ENCODE peak calls at places on chromosomes 7 and 10, in four cellular contexts. One of them, this sample, is unnamed.
A peak's percentile ranks its signal among the peaks of the same experiment; 100 is the strongest.

GRCh38 chr7:157593541-157593940 is 256.7 kb downstream of the DNAJB6 start:
- DNase-seq in HCT116: no peak
- DNase-seq in HepG2: no peak
- DNase-seq in K562: no peak
- DNase-seq in this sample: no peak

GRCh38 chr7:149856-150636 is 42.3 kb upstream of the FAM20C start:
- DNase-seq in HCT116: no peak
- DNase-seq in HepG2: no peak
- DNase-seq in K562: no peak
- DNase-seq in this sample: no peak

GRCh38 chr7:155739538-155740140 is 72.6 kb downstream of the SHH start:
- DNase-seq in HCT116: no peak
- DNase-seq in HepG2: no peak
- DNase-seq in K562: no peak
- DNase-seq in this sample: no peak

GRCh38 chr7:73770002-73770859 is at the start of gene CLDN3:
- DNase-seq in HCT116: peak; percentile 73
- DNase-seq in HepG2: no peak
- DNase-seq in K562: no peak
- DNase-seq in this sample: no peak

GRCh38 chr7:153190452-153190851 is 430.9 kb downstream of the ACTR3B start:
- DNase-seq in HCT116: peak; percentile 23
- DNase-seq in HepG2: no peak
- DNase-seq in K562: peak; percentile 77
- DNase-seq in this sample: no peak

GRCh38 chr10:116139886-116140285 is 133.1 kb downstream of the GFRA1 start:
- DNase-seq in HCT116: no peak
- DNase-seq in HepG2: no peak
- DNase-seq in K562: no peak
- DNase-seq in this sample: no peak

GRCh38 chr10:97567891-97568290 is 4.7 kb upstream of the ANKRD2 start:
- DNase-seq in HCT116: no peak
- DNase-seq in HepG2: no peak
- DNase-seq in K562: no peak
- DNase-seq in this sample: no peak

GRCh38 chr10:102720337-102720736 is 5.9 kb downstream of the SFXN2 start:
- DNase-seq in HCT116: no peak
- DNase-seq in HepG2: no peak
- DNase-seq in K562: no peak
- DNase-seq in this sample: no peak

GRCh38 chr10:80503584-80504157 is 34.0 kb upstream of the SH2D4B start:
- DNase-seq in HCT116: no peak
- DNase-seq in HepG2: no peak
- DNase-seq in K562: no peak
- DNase-seq in this sample: no peak

GRCh38 chr10:43114031-43114742 is 24.1 kb upstream of the CSGALNACT2 start:
- DNase-seq in HCT116: no peak
- DNase-seq in HepG2: no peak
- DNase-seq in K562: no peak
- DNase-seq in this sample: no peak

GRCh38 chr7:72781161-72781560 is 46.8 kb downstream of the TYW1B start:
- DNase-seq in HCT116: no peak
- DNase-seq in HepG2: no peak
- DNase-seq in K562: no peak
- DNase-seq in this sample: no peak

GRCh38 chr7:81960026-81960425 is 190.2 kb upstream of the HGF start:
- DNase-seq in HCT116: no peak
- DNase-seq in HepG2: no peak
- DNase-seq in K562: no peak
- DNase-seq in this sample: no peak

GRCh38 chr7:81957517-81957916 is 187.7 kb upstream of the HGF start:
- DNase-seq in HCT116: no peak
- DNase-seq in HepG2: no peak
- DNase-seq in K562: no peak
- DNase-seq in this sample: no peak

DNA sequence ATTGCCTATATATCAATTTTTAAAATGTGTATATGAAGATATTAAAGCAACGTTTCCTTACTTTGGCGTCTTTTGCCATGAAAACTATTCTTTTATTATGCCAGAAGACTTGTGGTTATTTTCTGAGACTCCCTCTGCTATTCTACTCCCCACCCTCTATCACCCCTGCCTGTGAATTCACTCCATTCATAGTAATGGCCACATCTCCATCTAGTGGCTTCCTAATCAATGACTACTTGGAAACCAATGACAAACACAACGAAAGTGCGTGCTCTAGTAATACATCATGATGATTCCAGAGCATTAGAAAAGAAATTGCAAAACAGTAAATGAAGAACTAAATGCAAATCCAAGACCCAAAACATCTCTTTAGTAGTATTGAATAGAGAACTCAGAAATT is 186.7 kb upstream of the HGF start:
- DNase-seq in HCT116: peak; percentile 47
- DNase-seq in HepG2: peak; percentile 39
- DNase-seq in K562: no peak
- DNase-seq in this sample: peak; percentile 18
- TF ChIP-seq TCF7L2 in HCT116: no peak
- TF ChIP-seq TCF7L2 in HepG2: no peak
- TF ChIP-seq TCF7L2 in K562: no peak
- TF ChIP-seq TCF7L2 in this sample: no peak

DNA sequence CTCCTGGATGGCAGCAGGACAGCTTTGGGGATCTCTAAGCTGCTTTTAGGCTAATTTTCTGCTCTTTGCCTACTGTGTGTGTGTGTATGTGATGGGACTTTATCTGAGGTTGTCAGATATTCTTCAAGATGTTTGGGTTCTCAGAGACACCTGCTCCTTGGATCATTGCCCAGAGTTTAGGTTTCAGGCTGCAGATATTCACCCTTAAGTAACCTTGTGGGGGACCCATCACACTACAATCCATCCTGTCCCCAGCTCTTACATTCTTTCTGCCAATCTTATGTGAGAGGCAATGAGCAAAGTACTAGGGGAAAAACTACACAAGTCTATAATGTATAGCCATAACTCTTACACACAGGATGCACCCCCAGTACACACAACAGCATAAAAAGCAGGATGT is 263.0 kb upstream of the ZWINT start:
- DNase-seq in HCT116: no peak
- DNase-seq in HepG2: no peak
- DNase-seq in K562: no peak
- DNase-seq in this sample: no peak
- TF ChIP-seq TCF7L2 in HCT116: no peak
- TF ChIP-seq TCF7L2 in HepG2: no peak
- TF ChIP-seq TCF7L2 in K562: no peak
- TF ChIP-seq TCF7L2 in this sample: no peak

GRCh38 chr10:8485032-8485431 is 430.5 kb downstream of the GATA3 start:
- DNase-seq in HCT116: no peak
- DNase-seq in HepG2: no peak
- DNase-seq in K562: no peak
- DNase-seq in this sample: no peak

GRCh38 chr10:8489232-8489631 is 434.7 kb downstream of the GATA3 start:
- DNase-seq in HCT116: no peak
- DNase-seq in HepG2: no peak
- DNase-seq in K562: no peak
- DNase-seq in this sample: no peak

GRCh38 chr10:8487346-8487745 is 432.9 kb downstream of the GATA3 start:
- DNase-seq in HCT116: no peak
- DNase-seq in HepG2: no peak
- DNase-seq in K562: no peak
- DNase-seq in this sample: no peak

DNA sequence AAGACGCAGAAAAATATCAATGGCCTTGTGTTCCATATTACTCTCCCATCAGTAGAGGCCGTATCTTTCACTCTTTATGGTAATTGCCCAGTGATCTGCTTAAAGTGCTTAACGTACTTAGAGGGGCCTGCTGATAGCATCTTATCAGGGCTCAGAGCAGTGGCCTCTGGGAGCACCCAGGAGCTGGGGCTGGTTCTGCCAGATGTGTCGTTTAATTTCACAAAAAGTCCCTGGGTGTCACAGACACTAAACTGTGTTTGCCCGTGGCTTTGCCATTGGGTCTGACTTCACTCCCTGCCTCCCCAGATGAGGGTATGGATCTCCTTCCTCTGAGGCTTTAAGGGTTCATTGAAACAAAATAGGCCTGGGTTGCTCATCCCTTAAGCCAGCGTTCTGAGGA is 435.3 kb downstream of the GATA3 start:
- DNase-seq in HCT116: no peak
- DNase-seq in HepG2: no peak
- DNase-seq in K562: no peak
- DNase-seq in this sample: no peak
- TF ChIP-seq TCF7L2 in HCT116: no peak
- TF ChIP-seq TCF7L2 in HepG2: no peak
- TF ChIP-seq TCF7L2 in K562: no peak
- TF ChIP-seq TCF7L2 in this sample: no peak

DNA sequence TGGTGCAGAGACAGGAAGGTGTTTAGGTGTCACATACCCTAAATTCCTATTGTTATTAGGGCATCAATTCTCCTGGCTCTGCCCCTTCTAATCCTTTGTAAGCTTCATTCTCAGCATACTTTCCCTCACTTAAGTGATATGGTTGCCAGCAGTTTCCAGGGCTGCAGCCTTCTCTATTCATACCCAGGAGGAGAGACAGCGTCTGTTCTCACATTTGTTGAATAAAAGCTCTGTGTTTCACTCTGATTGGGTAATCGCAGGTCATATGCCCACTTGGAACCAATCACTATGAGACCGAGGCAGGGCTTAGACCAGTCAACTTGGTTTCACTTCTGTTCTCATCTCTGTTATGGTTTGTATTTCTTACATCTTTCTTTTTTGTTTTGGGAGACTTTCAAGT is 109.6 kb upstream of the MTPN start:
- DNase-seq in HCT116: peak; percentile 36
- DNase-seq in HepG2: peak; percentile 53
- DNase-seq in K562: peak; percentile 44
- DNase-seq in this sample: peak; percentile 30
- TF ChIP-seq TCF7L2 in HCT116: no peak
- TF ChIP-seq TCF7L2 in HepG2: no peak
- TF ChIP-seq TCF7L2 in K562: no peak
- TF ChIP-seq TCF7L2 in this sample: no peak

GRCh38 chr7:9502269-9502668 is 1068.9 kb downstream of the NXPH1 start:
- DNase-seq in HCT116: no peak
- DNase-seq in HepG2: no peak
- DNase-seq in K562: no peak
- DNase-seq in this sample: no peak

GRCh38 chr7:9504678-9505077 is 1071.3 kb downstream of the NXPH1 start:
- DNase-seq in HCT116: no peak
- DNase-seq in HepG2: no peak
- DNase-seq in K562: no peak
- DNase-seq in this sample: no peak

GRCh38 chr7:9507281-9507680 is 1073.9 kb downstream of the NXPH1 start:
- DNase-seq in HCT116: no peak
- DNase-seq in HepG2: no peak
- DNase-seq in K562: no peak
- DNase-seq in this sample: no peak
- TF ChIP-seq TCF7L2 in HCT116: no peak
- TF ChIP-seq TCF7L2 in HepG2: no peak
- TF ChIP-seq TCF7L2 in K562: no peak
- TF ChIP-seq TCF7L2 in this sample: no peak

GRCh38 chr10:51083280-51083986 is 9.1 kb downstream of the PRKG1 start:
- DNase-seq in HCT116: no peak
- DNase-seq in HepG2: no peak
- DNase-seq in K562: no peak
- DNase-seq in this sample: no peak
- TF ChIP-seq TCF7L2 in HCT116: no peak
- TF ChIP-seq TCF7L2 in HepG2: no peak
- TF ChIP-seq TCF7L2 in K562: no peak
- TF ChIP-seq TCF7L2 in this sample: no peak

GRCh38 chr7:34084651-34085050 is 179.3 kb downstream of the BMPER start:
- DNase-seq in HCT116: no peak
- DNase-seq in HepG2: no peak
- DNase-seq in K562: no peak
- DNase-seq in this sample: no peak

GRCh38 chr7:34091330-34091917 is 186.1 kb downstream of the BMPER start:
- DNase-seq in HCT116: peak; percentile 43
- DNase-seq in HepG2: peak; percentile 38
- DNase-seq in K562: peak; percentile 8
- DNase-seq in this sample: peak; percentile 28

GRCh38 chr7:34086064-34086463 is 180.7 kb downstream of the BMPER start:
- DNase-seq in HCT116: no peak
- DNase-seq in HepG2: no peak
- DNase-seq in K562: no peak
- DNase-seq in this sample: no peak

GRCh38 chr7:34090796-34091195 is 185.5 kb downstream of the BMPER start:
- DNase-seq in HCT116: no peak
- DNase-seq in HepG2: no peak
- DNase-seq in K562: no peak
- DNase-seq in this sample: no peak

DNA sequence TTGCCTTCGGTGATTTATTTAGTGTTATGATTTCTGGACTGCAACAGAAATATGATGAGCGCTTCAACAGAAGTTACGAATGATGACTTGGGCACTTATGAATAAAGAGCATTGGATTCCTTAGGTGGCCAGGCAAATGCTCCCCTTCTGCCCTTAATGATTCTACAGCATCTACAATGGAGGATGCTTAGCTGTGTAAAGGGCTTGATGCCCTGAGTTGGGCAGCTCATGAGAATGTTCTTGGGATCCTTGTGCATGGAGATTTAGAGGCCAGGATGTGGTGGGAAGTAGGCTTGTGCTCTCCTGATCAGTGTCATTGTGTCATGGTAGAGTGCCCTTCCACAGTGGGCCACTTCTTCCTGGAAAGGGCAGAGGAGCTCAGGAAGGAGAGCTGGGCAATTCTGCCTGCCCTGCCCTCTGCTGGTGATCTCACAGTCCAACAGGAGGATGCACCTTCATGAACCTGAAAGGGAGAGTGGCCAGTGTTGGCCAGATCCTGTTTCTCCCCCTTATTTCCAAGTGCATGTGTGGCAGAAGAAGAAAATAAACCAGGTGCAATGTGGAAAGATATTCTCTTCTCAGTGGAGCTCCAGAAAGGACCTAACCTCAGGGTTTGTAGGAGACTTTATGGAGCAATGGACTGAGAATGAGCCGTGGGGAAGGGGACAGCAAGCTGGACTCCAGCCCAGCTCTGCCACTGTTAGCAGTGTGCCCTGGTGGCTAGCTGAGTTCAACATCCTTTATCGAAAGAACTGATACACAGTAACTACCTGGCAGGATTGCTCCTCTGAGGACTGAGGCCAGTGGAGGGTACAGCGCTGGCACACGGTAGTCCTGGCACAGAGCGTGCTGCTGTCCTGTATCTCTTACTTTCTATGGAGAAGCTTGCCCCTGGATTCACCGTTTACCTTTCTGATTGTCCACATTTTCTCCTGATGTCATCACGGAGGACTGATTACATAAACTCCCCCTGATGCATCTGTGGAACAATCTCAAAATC is 182.9 kb downstream of the BMPER start:
- DNase-seq in HCT116: peak; percentile 45
- DNase-seq in HepG2: peak; percentile 16
- DNase-seq in K562: no peak
- DNase-seq in this sample: no peak
- TF ChIP-seq TCF7L2 in HCT116: no peak
- TF ChIP-seq TCF7L2 in HepG2: no peak
- TF ChIP-seq TCF7L2 in K562: no peak
- TF ChIP-seq TCF7L2 in this sample: no peak

This sample was measured in Panc1.